ENCODE peak calls at places on chromosome 2, in five cellular contexts. One of them, this sample, is unnamed. For H3K4me1, the result is how much of the 10 kb centered on the place peaks cover.

GRCh38 chr2:5587726-5588125 is 104.5 kb upstream of the SOX11 start:
- DNase-seq in SK-N-SH: no peak
- DNase-seq in K562: no peak
- DNase-seq in HepG2: no peak
- DNase-seq in HCT116: no peak
- DNase-seq in this sample: no peak

GRCh38 chr2:85216051-85216431 is 82.8 kb downstream of the TCF7L1 start:
- DNase-seq in HepG2: no peak
- DNase-seq in K562: no peak
- DNase-seq in HCT116: no peak
- DNase-seq in SK-N-SH: no peak
- DNase-seq in this sample: no peak

GRCh38 chr2:182103531-182103930 is 117.9 kb downstream of the PPP1R1C start:
- DNase-seq in SK-N-SH: no peak
- DNase-seq in HCT116: no peak
- DNase-seq in HepG2: no peak
- DNase-seq in K562: no peak
- DNase-seq in this sample: no peak

GRCh38 chr2:200966770-200967169 is 3.3 kb upstream of the ORC2 start:
- DNase-seq in K562: peak
- DNase-seq in HepG2: no peak
- DNase-seq in HCT116: peak
- DNase-seq in SK-N-SH: no peak
- DNase-seq in this sample: peak

GRCh38 chr2:181070834-181071200 is 90.4 kb downstream of the UBE2E3 start:
- DNase-seq in SK-N-SH: no peak
- DNase-seq in HepG2: no peak
- DNase-seq in K562: no peak
- DNase-seq in HCT116: no peak
- DNase-seq in this sample: no peak

GRCh38 chr2:241774419-241775222 is 2.0 kb upstream of the GAL3ST2 start:
- DNase-seq in HepG2: peak
- DNase-seq in SK-N-SH: peak
- DNase-seq in HCT116: peak
- DNase-seq in K562: no peak
- DNase-seq in this sample: no peak

GRCh38 chr2:113258748-113259147 is 20.0 kb downstream of the PAX8 start:
- DNase-seq in SK-N-SH: no peak
- DNase-seq in HepG2: no peak
- DNase-seq in K562: no peak
- DNase-seq in HCT116: no peak
- DNase-seq in this sample: no peak

GRCh38 chr2:122011493-122012270 is 256.2 kb downstream of the TSN start:
- DNase-seq in HepG2: no peak
- DNase-seq in SK-N-SH: no peak
- DNase-seq in K562: no peak
- DNase-seq in HCT116: no peak
- DNase-seq in this sample: no peak

GRCh38 chr2:5618271-5618670 is 73.9 kb upstream of the SOX11 start:
- DNase-seq in SK-N-SH: no peak
- DNase-seq in HCT116: no peak
- DNase-seq in HepG2: no peak
- DNase-seq in K562: no peak
- DNase-seq in this sample: no peak

GRCh38 chr2:20600756-20601325 is 50.1 kb downstream of the HS1BP3 start:
- DNase-seq in HCT116: no peak
- DNase-seq in K562: no peak
- DNase-seq in HepG2: no peak
- DNase-seq in SK-N-SH: no peak
- DNase-seq in this sample: no peak

GRCh38 chr2:160747771-160748170 is 254.2 kb upstream of the RBMS1 start:
- DNase-seq in HepG2: no peak
- DNase-seq in SK-N-SH: no peak
- DNase-seq in HCT116: no peak
- DNase-seq in K562: no peak
- DNase-seq in this sample: no peak

GRCh38 chr2:226904592-226904991 is 68.7 kb downstream of the RHBDD1 start:
- DNase-seq in K562: no peak
- DNase-seq in HepG2: no peak
- DNase-seq in SK-N-SH: no peak
- DNase-seq in HCT116: no peak
- DNase-seq in this sample: no peak

GRCh38 chr2:226909131-226909530 is 73.3 kb downstream of the RHBDD1 start:
- DNase-seq in K562: no peak
- DNase-seq in SK-N-SH: no peak
- DNase-seq in HepG2: no peak
- DNase-seq in HCT116: no peak
- DNase-seq in this sample: no peak

GRCh38 chr2:226903179-226903578 is 67.3 kb downstream of the RHBDD1 start:
- DNase-seq in HepG2: no peak
- DNase-seq in SK-N-SH: no peak
- DNase-seq in K562: no peak
- DNase-seq in HCT116: no peak
- DNase-seq in this sample: no peak

GRCh38 chr2:226905718-226906438 is 70.0 kb downstream of the RHBDD1 start:
- DNase-seq in HepG2: no peak
- DNase-seq in SK-N-SH: no peak
- DNase-seq in HCT116: no peak
- DNase-seq in K562: no peak
- DNase-seq in this sample: peak

GRCh38 chr2:226906439-226906796 is 70.6 kb downstream of the RHBDD1 start:
- DNase-seq in K562: no peak
- DNase-seq in HCT116: no peak
- DNase-seq in HepG2: no peak
- DNase-seq in SK-N-SH: no peak
- DNase-seq in this sample: peak
- H3K4me3 ChIP-seq in K562: no peak
- H3K4me3 ChIP-seq in HCT116: no peak
- H3K4me3 ChIP-seq in HepG2: no peak
- H3K4me3 ChIP-seq in SK-N-SH: no peak
- H3K4me3 ChIP-seq in this sample: peak

DNA sequence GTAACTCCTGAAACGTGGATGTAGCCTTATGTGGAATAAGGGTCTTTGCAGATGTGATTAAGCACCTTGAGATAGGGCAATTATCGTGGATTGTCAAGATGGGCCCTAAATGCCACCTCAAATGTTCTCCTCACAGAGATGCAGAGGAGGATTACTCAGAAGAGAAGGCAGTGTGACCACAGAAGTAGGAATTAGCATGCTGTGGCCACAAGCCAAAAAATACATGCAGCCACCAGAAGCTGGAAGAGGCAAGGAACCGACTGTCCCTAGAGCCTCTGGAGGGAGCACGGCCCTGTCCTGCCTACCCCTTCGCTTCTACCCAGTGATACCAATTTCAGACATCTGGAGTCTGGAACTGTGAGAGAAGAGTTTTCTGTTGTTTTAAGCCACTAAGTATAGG is 47.3 kb upstream of the MGAT5 start:
- DNase-seq in HCT116: no peak
- DNase-seq in K562: no peak
- DNase-seq in HepG2: no peak
- DNase-seq in SK-N-SH: no peak
- DNase-seq in this sample: no peak
- H3K4me1 ChIP-seq in HCT116: under half
- H3K4me1 ChIP-seq in K562: under half
- H3K4me1 ChIP-seq in HepG2: under half
- H3K4me1 ChIP-seq in SK-N-SH: under half
- H3K4me1 ChIP-seq in this sample: under half

GRCh38 chr2:108565778-108566375 is 31.6 kb downstream of the LIMS1 start:
- DNase-seq in SK-N-SH: no peak
- DNase-seq in HepG2: no peak
- DNase-seq in HCT116: no peak
- DNase-seq in K562: no peak
- DNase-seq in this sample: no peak
- TF ChIP-seq ZBTB33 in SK-N-SH: no peak
- TF ChIP-seq ZBTB33 in HepG2: no peak
- TF ChIP-seq ZBTB33 in HCT116: no peak
- TF ChIP-seq ZBTB33 in K562: no peak
- TF ChIP-seq ZBTB33 in this sample: no peak

GRCh38 chr2:164496881-164497280 is 124.4 kb downstream of the GRB14 start:
- DNase-seq in HCT116: no peak
- DNase-seq in HepG2: no peak
- DNase-seq in K562: no peak
- DNase-seq in SK-N-SH: no peak
- DNase-seq in this sample: no peak
- H3K4me3 ChIP-seq in HCT116: no peak
- H3K4me3 ChIP-seq in HepG2: no peak
- H3K4me3 ChIP-seq in K562: no peak
- H3K4me3 ChIP-seq in SK-N-SH: no peak
- H3K4me3 ChIP-seq in this sample: no peak

GRCh38 chr2:56500317-56500716 is 316.5 kb downstream of the CCDC85A start:
- DNase-seq in SK-N-SH: no peak
- DNase-seq in HepG2: no peak
- DNase-seq in HCT116: no peak
- DNase-seq in K562: no peak
- DNase-seq in this sample: no peak
- H3K4me1 ChIP-seq in SK-N-SH: under half
- H3K4me1 ChIP-seq in HepG2: under half
- H3K4me1 ChIP-seq in HCT116: under half
- H3K4me1 ChIP-seq in K562: under half
- H3K4me1 ChIP-seq in this sample: under half

DNA sequence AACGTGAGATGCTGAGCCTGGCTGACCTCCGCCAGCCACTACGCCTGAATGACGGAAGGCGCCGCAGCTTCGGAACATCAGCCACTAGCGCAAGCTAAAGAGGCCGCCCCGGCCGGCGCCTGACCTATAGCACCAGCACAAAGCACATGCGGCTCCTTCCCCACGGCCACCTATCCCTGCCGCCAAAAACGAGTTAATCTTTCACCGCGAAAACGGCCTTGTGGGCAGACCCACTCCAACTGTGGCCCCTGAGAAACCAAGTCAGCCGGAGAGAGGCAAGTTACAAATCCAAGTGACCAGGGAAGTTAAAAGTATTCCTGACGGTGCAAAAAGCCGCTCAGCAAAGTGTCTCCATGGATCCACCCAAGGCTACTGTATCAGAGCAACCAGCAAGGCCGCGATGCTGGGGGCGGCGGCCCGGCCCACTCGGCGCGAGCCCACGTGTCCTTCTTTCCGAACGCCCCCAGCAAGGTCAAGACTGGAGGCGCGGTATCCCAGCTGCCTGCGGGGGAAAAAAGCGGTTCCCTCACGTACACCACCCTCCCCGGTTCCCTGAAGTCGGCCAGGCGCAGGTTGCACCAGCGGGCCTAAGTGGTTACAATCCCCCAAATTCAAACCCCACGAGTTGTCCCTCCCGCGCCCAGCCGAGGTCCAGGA is 575 bp downstream of the HSPD1 start:
- DNase-seq in K562: peak
- DNase-seq in SK-N-SH: peak
- DNase-seq in HepG2: peak
- DNase-seq in HCT116: no peak
- DNase-seq in this sample: no peak
- TF ChIP-seq ZBTB33 in K562: no peak
- TF ChIP-seq ZBTB33 in SK-N-SH: no peak
- TF ChIP-seq ZBTB33 in HepG2: no peak
- TF ChIP-seq ZBTB33 in HCT116: no peak
- TF ChIP-seq ZBTB33 in this sample: no peak

DNA sequence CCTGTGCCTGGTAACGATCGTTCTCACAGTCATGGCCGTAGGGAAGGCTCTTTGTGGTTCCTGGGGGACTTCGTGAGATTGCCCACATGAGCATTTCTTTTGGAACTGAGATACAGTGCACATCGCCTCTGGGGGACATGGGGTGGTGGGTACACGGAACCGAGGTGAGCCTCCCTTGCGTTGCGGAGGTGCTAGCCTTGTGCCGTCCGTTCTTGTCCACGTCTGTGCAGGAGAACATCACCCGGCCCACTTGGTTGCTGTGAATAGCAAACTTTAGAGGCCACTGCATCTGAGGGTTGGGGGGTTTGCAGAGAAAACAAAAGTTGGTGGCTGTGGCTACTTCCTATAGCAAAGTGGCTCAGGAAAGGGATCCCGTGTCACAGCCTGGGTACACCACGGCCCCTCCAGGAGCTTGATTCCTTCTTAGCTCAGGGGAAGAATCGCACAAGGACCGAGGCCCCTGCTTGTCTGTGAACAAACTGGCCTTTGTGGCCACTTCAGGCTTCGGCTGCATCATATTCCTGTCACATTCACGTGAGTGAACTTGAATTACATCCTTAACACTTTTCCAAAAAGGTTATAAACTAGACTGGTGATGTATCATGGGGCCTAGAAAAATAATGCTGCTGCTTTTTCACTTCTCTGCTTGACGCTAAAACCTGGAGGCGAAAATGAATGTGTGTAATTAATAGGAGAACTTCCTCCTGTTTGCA is 72.6 kb downstream of the LRRFIP1 start:
- DNase-seq in HepG2: no peak
- DNase-seq in SK-N-SH: no peak
- DNase-seq in K562: no peak
- DNase-seq in HCT116: no peak
- DNase-seq in this sample: no peak
- H3K4me3 ChIP-seq in HepG2: no peak
- H3K4me3 ChIP-seq in SK-N-SH: no peak
- H3K4me3 ChIP-seq in K562: no peak
- H3K4me3 ChIP-seq in HCT116: no peak
- H3K4me3 ChIP-seq in this sample: peak

GRCh38 chr2:218286570-218287459 is 5.5 kb downstream of the TMBIM1 start:
- DNase-seq in K562: peak
- DNase-seq in HCT116: peak
- DNase-seq in SK-N-SH: peak
- DNase-seq in HepG2: peak
- DNase-seq in this sample: peak
- H3K4me1 ChIP-seq in K562: under half
- H3K4me1 ChIP-seq in HCT116: under half
- H3K4me1 ChIP-seq in SK-N-SH: under half
- H3K4me1 ChIP-seq in HepG2: half or more
- H3K4me1 ChIP-seq in this sample: half or more

This sample was measured in GM12878.